ENCODE peak calls at places on chromosomes 5 and 9, in seven cellular contexts. E is anterior cingulate cortex; L is endothelial cell of umbilical vein; C is kidney glomerular epithelial cell; Q is activated CD4-positive, CD25-positive, alpha-beta regulatory T cell treated with anti-CD3 and anti-CD28 coated beads, Interleukin-2, amount 50 U/mL, for 16 hours; X is OCI-LY7; B is M059J. W is an unnamed sample.

GRCh38 chr9:97487107-97487506 is 14.4 kb upstream of the TMOD1 start:
- DNase-seq in E (no peak), L (no peak), C (no peak), Q (no peak), X (no peak), B (peak), W (no peak)

GRCh38 chr5:135993894-135994514 is 34.8 kb upstream of the TGFBI start:
- DNase-seq in E (no peak), L (peak), C (peak), Q (no peak), X (no peak), B (peak), W (no peak)

GRCh38 chr5:83653669-83654068 is 67.0 kb downstream of the HAPLN1 start:
- DNase-seq in E (no peak), L (no peak), C (no peak), Q (no peak), X (no peak), B (no peak), W (no peak)

GRCh38 chr9:136700959-136701664 is 11.3 kb upstream of the DIPK1B start:
- DNase-seq in E (no peak), L (no peak), C (no peak), Q (no peak), X (no peak), B (no peak), W (no peak)

GRCh38 chr9:8825600-8826147 is 1026.1 kb upstream of the DMAC1 start:
- DNase-seq in E (no peak), L (no peak), C (no peak), Q (no peak), X (no peak), B (no peak), W (no peak)

GRCh38 chr9:129597355-129598088 is 23.4 kb downstream of the C9orf50 start:
- DNase-seq in E (no peak), L (peak), C (no peak), Q (no peak), X (no peak), B (no peak), W (no peak)

GRCh38 chr5:37323607-37324006 is 47.3 kb downstream of the NUP155 start:
- DNase-seq in E (no peak), L (no peak), C (no peak), Q (no peak), X (no peak), B (no peak), W (no peak)

GRCh38 chr5:66974256-66974655 is 222.3 kb downstream of the CD180 start:
- DNase-seq in E (no peak), L (no peak), C (no peak), Q (no peak), X (no peak), B (no peak), W (no peak)

GRCh38 chr5:58925627-58926545 is 343.0 kb downstream of the RAB3C start:
- DNase-seq in E (peak), L (no peak), C (no peak), Q (no peak), X (no peak), B (peak), W (no peak)

GRCh38 chr5:171595801-171596231 is 176.4 kb downstream of the FGF18 start:
- DNase-seq in E (no peak), L (peak), C (no peak), Q (no peak), X (no peak), B (peak), W (no peak)

GRCh38 chr5:151234476-151235238 is 10.8 kb upstream of the CCDC69 start:
- DNase-seq in E (no peak), L (no peak), C (no peak), Q (no peak), X (peak), B (peak), W (no peak)

GRCh38 chr5:107633171-107633901 is 37.4 kb downstream of the EFNA5 start:
- DNase-seq in E (no peak), L (peak), C (no peak), Q (no peak), X (no peak), B (peak), W (no peak)

GRCh38 chr5:132392978-132393825 is 23.7 kb downstream of the SLC22A5 start:
- DNase-seq in E (no peak), L (no peak), C (no peak), Q (no peak), X (no peak), B (no peak), W (no peak)

GRCh38 chr5:61333351-61334223 is 1.5 kb downstream of the ZSWIM6 start:
- DNase-seq in E (peak), L (peak), C (no peak), Q (no peak), X (no peak), B (peak), W (peak)

GRCh38 chr5:127561254-127561653 is 43.8 kb downstream of the PRRC1 start:
- DNase-seq in E (no peak), L (no peak), C (peak), Q (no peak), X (no peak), B (peak), W (no peak)

GRCh38 chr9:94740191-94740874 is 13.8 kb downstream of the AOPEP start:
- DNase-seq in E (no peak), L (no peak), C (peak), Q (no peak), X (no peak), B (no peak), W (no peak)

GRCh38 chr9:33506626-33507370 is 17.3 kb upstream of the ANKRD18B start:
- DNase-seq in E (no peak), L (peak), C (peak), Q (no peak), X (no peak), B (peak), W (no peak)

GRCh38 chr5:34031117-34031516 is 11.9 kb downstream of the C1QTNF3 start:
- DNase-seq in E (no peak), L (no peak), C (no peak), Q (no peak), X (no peak), B (no peak), W (no peak)

GRCh38 chr5:176994460-176995121 is 12.0 kb downstream of the UIMC1 start:
- DNase-seq in E (no peak), L (peak), C (peak), Q (no peak), X (peak), B (peak), W (no peak)

GRCh38 chr9:23830949-23831730 is 5.1 kb upstream of the ELAVL2 start:
- DNase-seq in E (no peak), L (no peak), C (no peak), Q (no peak), X (no peak), B (no peak), W (no peak)

GRCh38 chr5:17143335-17143734 is 74.1 kb upstream of the BASP1 start:
- DNase-seq in E (no peak), L (peak), C (no peak), Q (no peak), X (no peak), B (no peak), W (no peak)

GRCh38 chr5:80722916-80723315 is 68.1 kb upstream of the DHFR start:
- DNase-seq in E (no peak), L (no peak), C (no peak), Q (no peak), X (no peak), B (no peak), W (no peak)

GRCh38 chr5:1783214-1783551 is 16.5 kb downstream of the MRPL36 start:
- DNase-seq in E (no peak), L (no peak), C (peak), Q (no peak), X (no peak), B (peak), W (no peak)

GRCh38 chr5:95812100-95812472 is 10.4 kb downstream of the GLRX start:
- DNase-seq in E (no peak), L (no peak), C (no peak), Q (no peak), X (no peak), B (no peak), W (no peak)

GRCh38 chr5:61641748-61642565 is 309.9 kb downstream of the ZSWIM6 start:
- DNase-seq in E (no peak), L (no peak), C (no peak), Q (no peak), X (no peak), B (no peak), W (no peak)

GRCh38 chr9:136138566-136138965 is 19.9 kb upstream of the TMEM250 start:
- DNase-seq in E (no peak), L (peak), C (peak), Q (no peak), X (peak), B (peak), W (no peak)

GRCh38 chr5:31232273-31232888 is 38.9 kb downstream of the CDH6 start:
- DNase-seq in E (no peak), L (peak), C (peak), Q (no peak), X (peak), B (peak), W (no peak)

GRCh38 chr5:107381189-107381856 is 289.4 kb downstream of the EFNA5 start:
- DNase-seq in E (no peak), L (no peak), C (peak), Q (no peak), X (no peak), B (peak), W (peak)

W was measured in cerebellar nuclear complex.